ENCODE peak calls at places on chromosomes 3 and 15, in six cellular contexts. W, H, R, K, D and M are unnamed samples.

GRCh38 chr3:126807795-126808194 is 103.8 kb downstream of the CHCHD6 start:
- DNase-seq in W (no peak), H (no peak), R (no peak), K (no peak), D (no peak), M (no peak)

GRCh38 chr3:153291052-153291689 is 129.1 kb downstream of the RAP2B start:
- DNase-seq in W (no peak), H (no peak), R (peak; percentile 17), K (no peak), D (peak; percentile 29), M (no peak)

GRCh38 chr15:41980654-41981323 is 8.4 kb upstream of the EHD4 start:
- DNase-seq in W (no peak), H (no peak), R (no peak), K (no peak), D (no peak), M (no peak)

GRCh38 chr3:5017953-5018531 is 38.8 kb downstream of the BHLHE40 start:
- DNase-seq in W (no peak), H (no peak), R (peak; percentile 49), K (no peak), D (no peak), M (no peak)

GRCh38 chr3:14804835-14805780 is 13.7 kb upstream of the FGD5 start:
- DNase-seq in W (no peak), H (no peak), R (no peak), K (no peak), D (no peak), M (no peak)

GRCh38 chr15:33234019-33234418 is 39.5 kb upstream of the FMN1 start:
- DNase-seq in W (peak; percentile 67), H (peak; percentile 20), R (no peak), K (peak; percentile 18), D (peak; percentile 51), M (peak; percentile 51)

GRCh38 chr15:25556136-25556535 is 117.3 kb upstream of the UBE3A start:
- DNase-seq in W (no peak), H (no peak), R (no peak), K (no peak), D (no peak), M (no peak)

GRCh38 chr3:190026154-190026553 is 94.5 kb downstream of the P3H2 start:
- DNase-seq in W (no peak), H (no peak), R (no peak), K (no peak), D (peak; percentile 55), M (no peak)

GRCh38 chr3:185585862-185586643 is at the start of gene SENP2:
- DNase-seq in W (peak; percentile 99), H (peak; percentile 99), R (peak; percentile 94), K (peak; percentile 95), D (peak; percentile 99), M (peak; percentile 98)
- TF ChIP-seq CTCF in W (no peak), H (no peak), R (no peak), K (no peak), D (no peak), M (no peak)

DNA sequence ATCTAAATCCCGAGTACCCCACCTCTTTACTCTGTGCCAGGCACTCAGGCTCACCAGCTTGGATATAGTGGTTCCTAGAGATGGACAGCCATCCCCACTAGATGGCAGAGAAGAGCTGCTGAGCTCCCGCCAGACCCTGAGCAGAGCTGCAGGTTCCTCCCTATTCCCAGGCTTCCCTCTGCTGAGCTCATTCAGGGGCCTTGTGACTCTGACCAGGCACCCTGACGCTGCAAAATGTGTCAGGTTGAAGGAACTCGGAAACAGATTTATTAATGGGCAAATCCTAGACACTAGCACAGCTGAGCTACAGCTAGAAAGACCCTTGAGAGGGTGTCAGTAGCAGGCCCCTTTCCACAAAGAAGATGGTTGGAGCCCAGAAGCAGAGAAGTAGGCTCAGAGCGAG is 38.2 kb upstream of the RHO start:
- DNase-seq in W (peak; percentile 60), H (peak; percentile 61), R (peak; percentile 72), K (peak; percentile 82), D (peak; percentile 91), M (peak; percentile 79)
- TF ChIP-seq CTCF in W (peak; percentile 75), H (peak; percentile 93), R (peak; percentile 75), K (peak; percentile 87), D (peak; percentile 92), M (peak; percentile 93)

GRCh38 chr15:55770261-55770660 is 27.3 kb upstream of the PRTG start:
- DNase-seq in W (no peak), H (no peak), R (no peak), K (no peak), D (no peak), M (no peak)

GRCh38 chr15:55768670-55769185 is 25.8 kb upstream of the PRTG start:
- DNase-seq in W (no peak), H (peak; percentile 33), R (no peak), K (no peak), D (no peak), M (no peak)

GRCh38 chr15:55766676-55767075 is 23.7 kb upstream of the PRTG start:
- DNase-seq in W (no peak), H (no peak), R (no peak), K (no peak), D (no peak), M (no peak)

GRCh38 chr15:55774113-55774970 is 31.4 kb upstream of the PRTG start:
- DNase-seq in W (no peak), H (peak; percentile 71), R (peak; percentile 61), K (peak; percentile 49), D (peak; percentile 4), M (no peak)

GRCh38 chr15:55770808-55771207 is 27.9 kb upstream of the PRTG start:
- DNase-seq in W (no peak), H (no peak), R (no peak), K (no peak), D (no peak), M (no peak)
- TF ChIP-seq CTCF in W (no peak), H (no peak), R (no peak), K (no peak), D (no peak), M (no peak)

GRCh38 chr15:58980351-58980939 is 7.0 kb upstream of the RNF111 start:
- DNase-seq in W (no peak), H (no peak), R (no peak), K (peak; percentile 19), D (peak; percentile 11), M (peak; percentile 35)
- TF ChIP-seq CTCF in W (peak; percentile 39), H (peak; percentile 74), R (peak; percentile 25), K (peak; percentile 50), D (peak; percentile 80), M (peak; percentile 26)

GRCh38 chr3:136950583-136950982 is 7.2 kb upstream of the IL20RB start:
- DNase-seq in W (no peak), H (no peak), R (no peak), K (no peak), D (no peak), M (no peak)

GRCh38 chr3:136952292-136952691 is 5.5 kb upstream of the IL20RB start:
- DNase-seq in W (no peak), H (no peak), R (no peak), K (no peak), D (peak; percentile 50), M (no peak)

GRCh38 chr3:136949146-136949545 is 8.6 kb upstream of the IL20RB start:
- DNase-seq in W (no peak), H (no peak), R (no peak), K (no peak), D (no peak), M (no peak)

GRCh38 chr3:136947477-136947876 is 10.3 kb upstream of the IL20RB start:
- DNase-seq in W (no peak), H (no peak), R (no peak), K (no peak), D (no peak), M (no peak)

DNA sequence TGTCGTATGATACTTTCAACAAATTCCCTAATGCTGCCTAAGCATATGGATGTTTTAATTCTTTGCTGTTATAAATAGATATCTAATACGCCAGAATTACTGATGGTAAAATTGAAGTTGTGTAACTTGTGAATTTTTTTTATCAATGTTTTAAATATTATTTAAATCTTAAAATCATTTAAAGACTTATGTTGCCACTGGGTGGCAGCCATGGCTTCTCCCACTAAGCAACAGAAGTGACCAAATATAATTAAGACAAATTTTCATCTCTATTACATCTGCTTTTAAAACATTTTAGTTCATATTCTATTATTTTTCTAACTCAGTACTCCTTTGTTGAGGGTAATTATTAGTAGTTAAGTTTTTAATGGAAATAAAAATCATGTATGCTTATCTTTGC is 8.1 kb upstream of the IL20RB start:
- DNase-seq in W (no peak), H (no peak), R (no peak), K (no peak), D (no peak), M (no peak)
- TF ChIP-seq CTCF in W (no peak), H (no peak), R (no peak), K (no peak), D (peak; percentile 73), M (no peak)

DNA sequence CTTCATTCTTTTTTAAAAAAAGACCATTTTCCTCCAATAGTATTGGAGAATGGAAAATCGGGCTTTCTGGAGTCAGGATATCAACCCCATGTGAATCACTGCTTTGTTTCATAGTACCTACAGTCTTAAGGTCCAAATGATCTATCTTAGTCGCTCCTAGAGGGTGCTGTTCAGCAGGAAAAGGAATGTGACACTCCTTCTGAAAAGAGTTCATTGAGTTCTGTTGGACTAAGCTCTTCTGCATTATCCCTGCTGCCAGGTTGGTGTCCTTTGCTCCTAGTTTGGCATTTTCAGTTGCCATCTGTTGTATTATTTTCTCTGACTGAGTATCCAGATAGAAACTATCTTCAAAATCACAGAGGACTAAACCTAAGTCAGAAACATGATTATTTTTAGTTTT is 57.2 kb downstream of the POLQ start:
- DNase-seq in W (no peak), H (no peak), R (no peak), K (no peak), D (no peak), M (no peak)
- TF ChIP-seq CTCF in W (no peak), H (no peak), R (no peak), K (no peak), D (peak; percentile 35), M (peak; percentile 4)

GRCh38 chr3:145780301-145780700 is 380.7 kb downstream of the PLOD2 start:
- DNase-seq in W (no peak), H (no peak), R (no peak), K (no peak), D (no peak), M (no peak)

GRCh38 chr3:145776782-145777408 is 384.1 kb downstream of the PLOD2 start:
- DNase-seq in W (peak; percentile 36), H (peak; percentile 61), R (peak; percentile 22), K (peak; percentile 5), D (peak; percentile 45), M (peak; percentile 67)
- TF ChIP-seq CTCF in W (peak; percentile 34), H (peak; percentile 73), R (no peak), K (peak; percentile 60), D (peak; percentile 88), M (peak; percentile 73)

GRCh38 chr15:74748322-74748946 is at the start of gene CYP1A2:
- DNase-seq in W (no peak), H (no peak), R (no peak), K (no peak), D (no peak), M (no peak)
- TF ChIP-seq CTCF in W (no peak), H (no peak), R (no peak), K (no peak), D (no peak), M (no peak)